ENCODE peak calls at places on chromosomes 16 and 17, in four cellular contexts. One of them, this sample, is unnamed. For H3K36me3, the result is how much of the 10 kb centered on the place peaks cover.

GRCh38 chr17:78116411-78116810 is 12.1 kb downstream of the TMC6 start:
- DNase-seq in HepG2: no peak
- DNase-seq in brain microvascular endothelial cell: no peak
- DNase-seq in cardiac muscle cell: no peak
- DNase-seq in this sample: no peak

GRCh38 chr16:69861276-69862030 is 89.7 kb upstream of the CLEC18A start:
- DNase-seq in cardiac muscle cell: peak
- DNase-seq in brain microvascular endothelial cell: peak
- DNase-seq in HepG2: no peak
- DNase-seq in this sample: no peak

GRCh38 chr17:19753661-19754463 is 5.8 kb upstream of the ALDH3A1 start:
- DNase-seq in brain microvascular endothelial cell: no peak
- DNase-seq in cardiac muscle cell: no peak
- DNase-seq in HepG2: no peak
- DNase-seq in this sample: peak

GRCh38 chr17:80879723-80880649 is 111.7 kb upstream of the CHMP6 start:
- DNase-seq in cardiac muscle cell: no peak
- DNase-seq in HepG2: no peak
- DNase-seq in brain microvascular endothelial cell: no peak
- DNase-seq in this sample: no peak

GRCh38 chr16:86252596-86252995 is 257.7 kb upstream of the FOXF1 start:
- DNase-seq in brain microvascular endothelial cell: no peak
- DNase-seq in HepG2: no peak
- DNase-seq in cardiac muscle cell: peak
- DNase-seq in this sample: peak

GRCh38 chr16:64392456-64392855 is 729.4 kb downstream of the CDH11 start:
- DNase-seq in brain microvascular endothelial cell: no peak
- DNase-seq in HepG2: no peak
- DNase-seq in cardiac muscle cell: no peak
- DNase-seq in this sample: no peak

GRCh38 chr17:15490634-15491261 is 23.3 kb upstream of the CDRT4 start:
- DNase-seq in cardiac muscle cell: peak
- DNase-seq in brain microvascular endothelial cell: peak
- DNase-seq in HepG2: no peak
- DNase-seq in this sample: no peak

GRCh38 chr16:11417487-11417886 is 72.2 kb downstream of the RMI2 start:
- DNase-seq in cardiac muscle cell: no peak
- DNase-seq in brain microvascular endothelial cell: no peak
- DNase-seq in HepG2: no peak
- DNase-seq in this sample: no peak

GRCh38 chr16:15650698-15651161 is 685 bp downstream of the NDE1 start:
- DNase-seq in HepG2: no peak
- DNase-seq in cardiac muscle cell: peak
- DNase-seq in brain microvascular endothelial cell: no peak
- DNase-seq in this sample: peak

GRCh38 chr17:57862410-57862989 is 12.7 kb upstream of the MRPS23 start:
- DNase-seq in HepG2: no peak
- DNase-seq in brain microvascular endothelial cell: no peak
- DNase-seq in cardiac muscle cell: no peak
- DNase-seq in this sample: no peak

GRCh38 chr16:11360581-11360980 is 15.3 kb downstream of the RMI2 start:
- DNase-seq in HepG2: no peak
- DNase-seq in cardiac muscle cell: no peak
- DNase-seq in brain microvascular endothelial cell: no peak
- DNase-seq in this sample: no peak

GRCh38 chr16:51248217-51248616 is 97.1 kb upstream of the SALL1 start:
- DNase-seq in cardiac muscle cell: no peak
- DNase-seq in brain microvascular endothelial cell: no peak
- DNase-seq in HepG2: no peak
- DNase-seq in this sample: no peak

GRCh38 chr16:80836846-80837245 is 32.4 kb upstream of the CDYL2 start:
- DNase-seq in cardiac muscle cell: no peak
- DNase-seq in brain microvascular endothelial cell: no peak
- DNase-seq in HepG2: no peak
- DNase-seq in this sample: no peak

GRCh38 chr17:62216847-62217246 is 151.8 kb upstream of the MED13 start:
- DNase-seq in HepG2: no peak
- DNase-seq in cardiac muscle cell: no peak
- DNase-seq in brain microvascular endothelial cell: no peak
- DNase-seq in this sample: no peak

GRCh38 chr17:17798573-17799255 is 38.1 kb downstream of the SREBF1 start:
- DNase-seq in brain microvascular endothelial cell: no peak
- DNase-seq in HepG2: no peak
- DNase-seq in cardiac muscle cell: no peak
- DNase-seq in this sample: no peak

GRCh38 chr17:72416054-72416691 is 295.4 kb downstream of the SOX9 start:
- DNase-seq in brain microvascular endothelial cell: no peak
- DNase-seq in HepG2: no peak
- DNase-seq in cardiac muscle cell: no peak
- DNase-seq in this sample: peak

GRCh38 chr17:69060835-69061234 is at the start of gene ABCA9:
- DNase-seq in brain microvascular endothelial cell: peak
- DNase-seq in HepG2: no peak
- DNase-seq in cardiac muscle cell: no peak
- DNase-seq in this sample: no peak

GRCh38 chr17:44941712-44942331 is 5.8 kb downstream of the KIF18B start:
- DNase-seq in brain microvascular endothelial cell: no peak
- DNase-seq in cardiac muscle cell: no peak
- DNase-seq in HepG2: no peak
- DNase-seq in this sample: no peak

GRCh38 chr17:17063546-17064122 is 21.4 kb downstream of the MPRIP start:
- DNase-seq in cardiac muscle cell: no peak
- DNase-seq in brain microvascular endothelial cell: no peak
- DNase-seq in HepG2: no peak
- DNase-seq in this sample: peak

GRCh38 chr17:44541884-44542581 is 15.3 kb upstream of the FZD2 start:
- DNase-seq in cardiac muscle cell: no peak
- DNase-seq in brain microvascular endothelial cell: no peak
- DNase-seq in HepG2: no peak
- DNase-seq in this sample: peak

GRCh38 chr17:7307686-7308624 is 527 bp downstream of the EIF5A start:
- DNase-seq in HepG2: no peak
- DNase-seq in cardiac muscle cell: peak
- DNase-seq in brain microvascular endothelial cell: no peak
- DNase-seq in this sample: peak

GRCh38 chr17:35130392-35130791 is 9.0 kb downstream of the FNDC8 start:
- DNase-seq in cardiac muscle cell: no peak
- DNase-seq in HepG2: no peak
- DNase-seq in brain microvascular endothelial cell: no peak
- DNase-seq in this sample: no peak

GRCh38 chr17:14152726-14153125 is 83.4 kb downstream of the COX10 start:
- DNase-seq in brain microvascular endothelial cell: no peak
- DNase-seq in HepG2: no peak
- DNase-seq in cardiac muscle cell: no peak
- DNase-seq in this sample: no peak

GRCh38 chr17:51000835-51001638 is 119.6 kb downstream of the SPAG9 start:
- DNase-seq in HepG2: peak
- DNase-seq in brain microvascular endothelial cell: peak
- DNase-seq in cardiac muscle cell: peak
- DNase-seq in this sample: no peak

GRCh38 chr16:89193021-89193575 is 7.2 kb downstream of the SLC22A31 start:
- DNase-seq in HepG2: peak
- DNase-seq in cardiac muscle cell: peak
- DNase-seq in brain microvascular endothelial cell: peak
- DNase-seq in this sample: peak

GRCh38 chr17:82548681-82549303 is 29.3 kb downstream of the FOXK2 start:
- DNase-seq in brain microvascular endothelial cell: no peak
- DNase-seq in cardiac muscle cell: no peak
- DNase-seq in HepG2: no peak
- DNase-seq in this sample: no peak

GRCh38 chr16:27826081-27826892 is 237.2 kb downstream of the GSG1L start:
- DNase-seq in HepG2: no peak
- DNase-seq in cardiac muscle cell: no peak
- DNase-seq in brain microvascular endothelial cell: no peak
- DNase-seq in this sample: no peak

GRCh38 chr16:75244844-75245758 is 6.3 kb downstream of the BCAR1 start:
- DNase-seq in brain microvascular endothelial cell: peak
- DNase-seq in HepG2: peak
- DNase-seq in cardiac muscle cell: peak
- DNase-seq in this sample: peak

GRCh38 chr17:79849953-79850352 is 10.7 kb upstream of the CBX4 start:
- DNase-seq in HepG2: peak
- DNase-seq in brain microvascular endothelial cell: no peak
- DNase-seq in cardiac muscle cell: no peak
- DNase-seq in this sample: no peak

GRCh38 chr16:14672403-14672971 is 21.6 kb downstream of the PLA2G10 start:
- DNase-seq in cardiac muscle cell: no peak
- DNase-seq in brain microvascular endothelial cell: no peak
- DNase-seq in HepG2: peak
- DNase-seq in this sample: no peak

GRCh38 chr17:50117202-50118040 is 12.5 kb downstream of the SAMD14 start:
- DNase-seq in cardiac muscle cell: peak
- DNase-seq in brain microvascular endothelial cell: no peak
- DNase-seq in HepG2: peak
- DNase-seq in this sample: no peak

GRCh38 chr16:89448656-89449055 is 41.7 kb downstream of the ANKRD11 start:
- DNase-seq in brain microvascular endothelial cell: no peak
- DNase-seq in HepG2: no peak
- DNase-seq in cardiac muscle cell: no peak
- DNase-seq in this sample: no peak

GRCh38 chr16:50861926-50862325 is 120.0 kb downstream of the CYLD start:
- DNase-seq in brain microvascular endothelial cell: peak
- DNase-seq in cardiac muscle cell: no peak
- DNase-seq in HepG2: peak
- DNase-seq in this sample: no peak

GRCh38 chr17:29124135-29124930 is 55.9 kb downstream of the MYO18A start:
- DNase-seq in cardiac muscle cell: peak
- DNase-seq in HepG2: peak
- DNase-seq in brain microvascular endothelial cell: peak
- DNase-seq in this sample: peak

GRCh38 chr16:30095166-30096078 is 591 bp downstream of the YPEL3 start:
- DNase-seq in HepG2: no peak
- DNase-seq in cardiac muscle cell: no peak
- DNase-seq in brain microvascular endothelial cell: no peak
- DNase-seq in this sample: no peak
- H3K4me3 ChIP-seq in HepG2: peak
- H3K4me3 ChIP-seq in cardiac muscle cell: peak
- H3K4me3 ChIP-seq in brain microvascular endothelial cell: peak
- H3K4me3 ChIP-seq in this sample: no peak

DNA sequence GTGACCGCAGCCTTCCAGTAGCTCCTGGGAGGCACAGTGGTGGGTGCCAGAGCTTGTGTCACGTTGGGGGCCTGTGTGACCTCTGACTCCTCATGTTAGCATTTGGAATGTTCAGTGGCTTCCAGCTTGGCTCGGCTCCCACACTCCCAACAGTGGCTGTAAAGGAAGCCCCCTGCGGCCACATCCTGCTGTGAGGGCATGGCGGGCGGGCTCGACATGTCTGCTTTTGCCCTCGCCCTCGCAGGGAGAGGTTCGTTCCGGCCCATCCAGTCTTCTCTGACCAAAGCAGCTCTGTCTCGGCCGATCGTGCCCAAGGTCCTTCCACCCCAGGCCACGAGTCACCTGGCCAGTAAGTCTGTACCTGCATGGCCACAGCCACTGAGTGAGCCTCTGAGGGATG is 12.2 kb upstream of the JPT2 start:
- DNase-seq in HepG2: no peak
- DNase-seq in cardiac muscle cell: no peak
- DNase-seq in brain microvascular endothelial cell: no peak
- DNase-seq in this sample: no peak
- H3K36me3 ChIP-seq in HepG2: half or more
- H3K36me3 ChIP-seq in cardiac muscle cell: half or more
- H3K36me3 ChIP-seq in brain microvascular endothelial cell: half or more
- H3K36me3 ChIP-seq in this sample: half or more

GRCh38 chr16:79175286-79176057 is 425.1 kb downstream of the MAF start:
- DNase-seq in brain microvascular endothelial cell: no peak
- DNase-seq in HepG2: no peak
- DNase-seq in cardiac muscle cell: no peak
- DNase-seq in this sample: no peak

GRCh38 chr16:79173910-79174309 is 426.6 kb downstream of the MAF start:
- DNase-seq in brain microvascular endothelial cell: no peak
- DNase-seq in cardiac muscle cell: peak
- DNase-seq in HepG2: no peak
- DNase-seq in this sample: no peak

GRCh38 chr16:79173101-79173500 is 427.4 kb downstream of the MAF start:
- DNase-seq in brain microvascular endothelial cell: no peak
- DNase-seq in cardiac muscle cell: no peak
- DNase-seq in HepG2: no peak
- DNase-seq in this sample: no peak

GRCh38 chr16:79181419-79181818 is 419.1 kb downstream of the MAF start:
- DNase-seq in brain microvascular endothelial cell: no peak
- DNase-seq in cardiac muscle cell: no peak
- DNase-seq in HepG2: no peak
- DNase-seq in this sample: no peak

DNA sequence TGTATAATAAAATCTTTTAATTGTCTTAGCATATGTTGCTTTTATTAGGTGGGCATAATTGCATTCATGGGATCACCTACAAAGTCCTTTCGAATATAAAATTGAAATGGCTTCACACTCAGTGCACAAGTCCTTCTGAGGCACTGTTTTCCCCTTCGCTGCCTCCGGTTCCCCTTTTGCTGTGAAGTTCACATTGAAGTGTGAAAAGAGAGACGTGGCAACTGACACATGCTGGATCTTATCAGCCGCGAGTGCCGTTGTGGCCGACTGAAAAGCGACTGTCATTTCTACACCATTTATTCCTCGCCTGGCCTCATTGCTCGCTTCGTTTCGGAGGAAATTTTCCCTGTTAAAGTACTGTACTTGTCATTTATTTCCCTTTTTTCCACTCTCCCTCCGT is 423.6 kb downstream of the MAF start:
- DNase-seq in cardiac muscle cell: no peak
- DNase-seq in HepG2: no peak
- DNase-seq in brain microvascular endothelial cell: no peak
- DNase-seq in this sample: no peak
- H3K4me3 ChIP-seq in cardiac muscle cell: no peak
- H3K4me3 ChIP-seq in HepG2: no peak
- H3K4me3 ChIP-seq in brain microvascular endothelial cell: no peak
- H3K4me3 ChIP-seq in this sample: no peak

DNA sequence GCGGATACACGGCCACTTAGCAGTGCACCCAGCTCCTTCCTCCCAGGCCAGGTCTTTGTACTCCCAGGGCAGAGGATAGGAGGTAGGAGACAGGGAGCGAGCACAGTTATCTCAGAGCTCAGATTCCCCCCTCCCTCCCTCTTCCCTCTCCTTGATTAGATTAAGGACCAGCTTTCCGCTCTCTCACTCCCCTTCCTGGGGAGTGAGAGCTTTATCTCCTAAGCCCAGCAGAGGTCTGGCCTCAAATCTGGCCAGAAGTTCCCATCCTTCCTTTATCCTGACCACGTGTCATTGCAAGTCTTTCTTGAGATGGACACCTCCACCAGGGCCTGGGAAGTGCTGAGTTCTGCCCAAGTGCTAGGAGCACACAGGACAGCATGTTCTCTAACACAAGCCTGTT is 5.1 kb downstream of the ARL4D start:
- DNase-seq in HepG2: no peak
- DNase-seq in brain microvascular endothelial cell: no peak
- DNase-seq in cardiac muscle cell: peak
- DNase-seq in this sample: no peak
- H3K36me3 ChIP-seq in HepG2: under half
- H3K36me3 ChIP-seq in brain microvascular endothelial cell: under half
- H3K36me3 ChIP-seq in cardiac muscle cell: under half
- H3K36me3 ChIP-seq in this sample: under half